ENCODE peak calls at places on chromosome 14, in ten cellular contexts. T, C, F, W, P, D, X, A, Q and U are unnamed samples.

GRCh38 chr14:29242755-29243340 is 476.3 kb downstream of the FOXG1 start:
- DNase-seq in T (no peak), C (no peak), F (no peak), W (no peak), P (no peak), D (no peak), X (no peak), A (no peak), Q (peak), U (no peak)

GRCh38 chr14:68526420-68527105 is 266.3 kb downstream of the ZFP36L1 start:
- DNase-seq in T (no peak), C (no peak), F (peak), W (no peak), P (peak), D (no peak), X (no peak), A (no peak), Q (no peak), U (peak)

GRCh38 chr14:52007211-52007610 is 17.9 kb downstream of the RTRAF start:
- DNase-seq in T (no peak), C (no peak), F (no peak), W (no peak), P (no peak), D (no peak), X (no peak), A (no peak), Q (no peak), U (no peak)

GRCh38 chr14:102654298-102654697 is 61.8 kb downstream of the RCOR1 start:
- DNase-seq in T (no peak), C (no peak), F (no peak), W (no peak), P (no peak), D (no peak), X (no peak), A (no peak), Q (no peak), U (no peak)

GRCh38 chr14:74140374-74140850 is 55.7 kb downstream of the LIN52 start:
- DNase-seq in T (no peak), C (peak), F (no peak), W (peak), P (no peak), D (no peak), X (no peak), A (no peak), Q (peak), U (peak)

GRCh38 chr14:29838752-29839151 is 88.9 kb downstream of the PRKD1 start:
- DNase-seq in T (no peak), C (no peak), F (no peak), W (no peak), P (no peak), D (no peak), X (no peak), A (no peak), Q (no peak), U (no peak)

GRCh38 chr14:102568115-102568614 is 24.3 kb upstream of the RCOR1 start:
- DNase-seq in T (no peak), C (no peak), F (peak), W (no peak), P (no peak), D (no peak), X (no peak), A (no peak), Q (no peak), U (no peak)

GRCh38 chr14:100911665-100912316 is 8.3 kb upstream of the RTL1 start:
- DNase-seq in T (no peak), C (no peak), F (no peak), W (no peak), P (no peak), D (no peak), X (no peak), A (no peak), Q (no peak), U (no peak)

GRCh38 chr14:95424533-95424932 is 91.9 kb downstream of the SYNE3 start:
- DNase-seq in T (no peak), C (no peak), F (peak), W (no peak), P (no peak), D (no peak), X (no peak), A (no peak), Q (peak), U (no peak)

GRCh38 chr14:96574633-96575191 is 72.5 kb downstream of the PAPOLA start:
- DNase-seq in T (no peak), C (no peak), F (no peak), W (no peak), P (no peak), D (no peak), X (no peak), A (no peak), Q (peak), U (no peak)

GRCh38 chr14:35300228-35300627 is 8.0 kb downstream of the PSMA6 start:
- DNase-seq in T (no peak), C (no peak), F (no peak), W (no peak), P (no peak), D (no peak), X (no peak), A (no peak), Q (no peak), U (no peak)

GRCh38 chr14:104682107-104682593 is 7.3 kb upstream of the INF2 start:
- DNase-seq in T (no peak), C (no peak), F (no peak), W (no peak), P (no peak), D (no peak), X (no peak), A (no peak), Q (no peak), U (peak)

GRCh38 chr14:22131749-22132476 is 457.1 kb downstream of the DAD1 start:
- DNase-seq in T (no peak), C (no peak), F (no peak), W (peak), P (no peak), D (no peak), X (no peak), A (peak), Q (no peak), U (no peak)

GRCh38 chr14:105894125-105894977 is 368.0 kb downstream of the TMEM121 start:
- DNase-seq in T (no peak), C (peak), F (no peak), W (no peak), P (peak), D (peak), X (peak), A (peak), Q (no peak), U (peak)

GRCh38 chr14:102479777-102480176 is 29.8 kb downstream of the ANKRD9 start:
- DNase-seq in T (no peak), C (peak), F (peak), W (no peak), P (no peak), D (no peak), X (peak), A (no peak), Q (no peak), U (peak)

GRCh38 chr14:55689971-55690871 is 110.2 kb downstream of the KTN1 start:
- DNase-seq in T (no peak), C (no peak), F (no peak), W (peak), P (no peak), D (no peak), X (no peak), A (no peak), Q (no peak), U (no peak)

GRCh38 chr14:104975481-104976197 is 2.5 kb downstream of the AHNAK2 start:
- DNase-seq in T (no peak), C (no peak), F (no peak), W (peak), P (no peak), D (peak), X (no peak), A (no peak), Q (no peak), U (peak)

GRCh38 chr14:73477618-73478266 is 13.0 kb upstream of the RIOX1 start:
- DNase-seq in T (peak), C (no peak), F (no peak), W (no peak), P (no peak), D (peak), X (no peak), A (no peak), Q (no peak), U (no peak)

GRCh38 chr14:68248481-68249255 is 429.1 kb downstream of the RAD51B start:
- DNase-seq in T (peak), C (peak), F (peak), W (no peak), P (peak), D (peak), X (peak), A (no peak), Q (peak), U (no peak)

GRCh38 chr14:32374155-32374554 is 45.1 kb downstream of the AKAP6 start:
- DNase-seq in T (no peak), C (no peak), F (no peak), W (no peak), P (no peak), D (no peak), X (no peak), A (no peak), Q (no peak), U (no peak)

GRCh38 chr14:90184571-90185266 is 71.6 kb upstream of the PSMC1 start:
- DNase-seq in T (no peak), C (no peak), F (no peak), W (no peak), P (no peak), D (no peak), X (no peak), A (no peak), Q (no peak), U (no peak)

GRCh38 chr14:80636071-80636470 is 305.5 kb downstream of the CEP128 start:
- DNase-seq in T (no peak), C (no peak), F (no peak), W (no peak), P (no peak), D (no peak), X (no peak), A (no peak), Q (no peak), U (no peak)

GRCh38 chr14:90523544-90523943 is 126.7 kb downstream of the CALM1 start:
- DNase-seq in T (no peak), C (no peak), F (no peak), W (no peak), P (no peak), D (no peak), X (no peak), A (no peak), Q (no peak), U (peak)

GRCh38 chr14:59306775-59307174 is 118.3 kb downstream of the DAAM1 start:
- DNase-seq in T (no peak), C (no peak), F (no peak), W (no peak), P (no peak), D (no peak), X (no peak), A (no peak), Q (peak), U (no peak)

GRCh38 chr14:28773917-28774691 is 7.5 kb downstream of the FOXG1 start:
- DNase-seq in T (no peak), C (peak), F (no peak), W (peak), P (no peak), D (no peak), X (no peak), A (no peak), Q (peak), U (no peak)

GRCh38 chr14:99325016-99325415 is 53.0 kb upstream of the BCL11B start:
- DNase-seq in T (no peak), C (no peak), F (no peak), W (no peak), P (no peak), D (no peak), X (no peak), A (no peak), Q (no peak), U (no peak)

GRCh38 chr14:99325591-99325990 is 53.6 kb upstream of the BCL11B start:
- DNase-seq in T (no peak), C (no peak), F (no peak), W (no peak), P (no peak), D (peak), X (no peak), A (no peak), Q (no peak), U (no peak)

GRCh38 chr14:99323603-99324185 is 51.7 kb upstream of the BCL11B start:
- DNase-seq in T (no peak), C (no peak), F (no peak), W (no peak), P (no peak), D (peak), X (no peak), A (no peak), Q (no peak), U (no peak)

GRCh38 chr14:99322731-99323599 is 51.0 kb upstream of the BCL11B start:
- DNase-seq in T (no peak), C (no peak), F (no peak), W (no peak), P (no peak), D (peak), X (no peak), A (no peak), Q (no peak), U (no peak)

GRCh38 chr14:99324291-99324690 is 52.3 kb upstream of the BCL11B start:
- DNase-seq in T (no peak), C (no peak), F (no peak), W (no peak), P (no peak), D (no peak), X (no peak), A (no peak), Q (no peak), U (no peak)
- TF ChIP-seq CTCF in T (no peak), C (no peak), F (no peak), W (no peak), P (no peak), D (no peak), X (no peak), A (no peak), Q (no peak), U (no peak)

DNA sequence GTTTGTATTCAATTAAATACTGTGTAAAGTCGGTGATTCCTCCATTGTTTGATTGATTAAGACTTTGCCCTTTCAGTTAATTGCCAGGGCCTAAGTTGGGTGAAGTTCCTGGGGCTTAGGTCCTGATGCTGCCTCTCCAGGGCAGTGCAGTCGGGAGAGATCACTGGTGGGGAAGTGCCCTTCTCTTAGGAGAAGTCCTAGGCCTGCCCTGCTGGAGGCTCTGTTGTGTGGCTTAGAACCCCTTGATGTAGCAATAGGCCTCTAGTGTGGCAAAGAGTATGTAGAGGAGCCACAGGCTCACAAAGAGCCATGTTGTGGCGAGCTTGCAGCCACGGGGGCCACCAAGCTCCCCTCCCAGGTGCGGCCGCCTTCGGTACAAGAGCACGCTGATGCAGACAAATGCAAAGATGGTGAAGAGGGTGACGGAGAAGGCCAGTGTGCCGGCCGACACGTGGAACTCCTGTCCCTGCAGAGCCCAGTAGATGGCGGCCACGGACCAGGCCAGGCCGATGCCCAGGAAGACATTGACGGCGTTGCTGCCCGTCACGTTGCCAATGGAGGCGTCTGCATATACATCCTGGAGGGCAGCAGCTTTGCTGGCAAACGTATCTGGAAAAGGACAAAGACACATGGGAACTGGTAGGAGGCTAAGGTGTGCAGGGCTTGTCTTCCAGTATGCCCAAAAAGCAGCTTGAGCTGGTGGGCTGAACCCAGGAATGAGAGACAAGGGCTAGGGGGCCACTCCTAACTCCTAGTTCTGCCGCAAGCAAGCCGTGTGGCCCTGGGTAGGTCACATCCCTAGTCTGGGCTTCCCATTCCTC is 142.8 kb downstream of the SLC8A3 start:
- DNase-seq in T (no peak), C (peak), F (peak), W (peak), P (no peak), D (peak), X (no peak), A (no peak), Q (peak), U (peak)
- TF ChIP-seq CTCF in T (peak), C (peak), F (peak), W (peak), P (peak), D (peak), X (no peak), A (no peak), Q (peak), U (peak)

GRCh38 chr14:88792572-88793258 is at the start of gene EML5:
- DNase-seq in T (no peak), C (peak), F (peak), W (peak), P (peak), D (peak), X (peak), A (peak), Q (peak), U (peak)
- TF ChIP-seq CTCF in T (peak), C (peak), F (peak), W (peak), P (peak), D (peak), X (peak), A (no peak), Q (peak), U (peak)

GRCh38 chr14:45150386-45150890 is 14.7 kb downstream of the FANCM start:
- DNase-seq in T (no peak), C (no peak), F (no peak), W (no peak), P (no peak), D (no peak), X (no peak), A (no peak), Q (no peak), U (no peak)

GRCh38 chr14:45156067-45156466 is 20.3 kb downstream of the FANCM start:
- DNase-seq in T (no peak), C (no peak), F (no peak), W (no peak), P (no peak), D (no peak), X (no peak), A (no peak), Q (no peak), U (no peak)
- TF ChIP-seq CTCF in T (peak), C (no peak), F (no peak), W (no peak), P (no peak), D (no peak), X (no peak), A (no peak), Q (no peak), U (no peak)

GRCh38 chr14:50559990-50560928 is at the start of gene ATL1:
- DNase-seq in T (no peak), C (peak), F (peak), W (peak), P (peak), D (peak), X (peak), A (peak), Q (peak), U (peak)
- TF ChIP-seq CTCF in T (no peak), C (no peak), F (no peak), W (no peak), P (no peak), D (no peak), X (no peak), A (no peak), Q (no peak), U (no peak)

GRCh38 chr14:46651526-46652144 is at the start of gene RPL10L:
- DNase-seq in T (no peak), C (no peak), F (no peak), W (no peak), P (no peak), D (no peak), X (no peak), A (no peak), Q (no peak), U (no peak)
- TF ChIP-seq CTCF in T (no peak), C (no peak), F (no peak), W (peak), P (no peak), D (no peak), X (no peak), A (no peak), Q (no peak), U (no peak)

GRCh38 chr14:64990291-64990690 is 3.6 kb downstream of the FNTB start:
- DNase-seq in T (no peak), C (no peak), F (no peak), W (no peak), P (no peak), D (no peak), X (no peak), A (no peak), Q (no peak), U (no peak)

GRCh38 chr14:64990939-64991338 is 4.2 kb downstream of the FNTB start:
- DNase-seq in T (no peak), C (no peak), F (no peak), W (no peak), P (no peak), D (no peak), X (no peak), A (no peak), Q (no peak), U (no peak)

GRCh38 chr14:64983439-64984310 is 3.0 kb upstream of the FNTB start:
- DNase-seq in T (no peak), C (no peak), F (peak), W (no peak), P (no peak), D (no peak), X (peak), A (no peak), Q (peak), U (no peak)

GRCh38 chr14:64992328-64992885 is 5.7 kb downstream of the FNTB start:
- DNase-seq in T (no peak), C (no peak), F (no peak), W (no peak), P (no peak), D (peak), X (peak), A (no peak), Q (no peak), U (peak)

GRCh38 chr14:64986578-64987571 is at the start of gene FNTB:
- DNase-seq in T (peak), C (peak), F (peak), W (peak), P (peak), D (peak), X (peak), A (peak), Q (peak), U (peak)
- TF ChIP-seq CTCF in T (peak), C (peak), F (peak), W (peak), P (peak), D (peak), X (peak), A (peak), Q (peak), U (peak)

GRCh38 chr14:23565626-23566025 is 2.0 kb downstream of the AP1G2 start:
- DNase-seq in T (no peak), C (no peak), F (no peak), W (no peak), P (no peak), D (no peak), X (peak), A (no peak), Q (no peak), U (no peak)

GRCh38 chr14:23566112-23566781 is 1.3 kb downstream of the AP1G2 start:
- DNase-seq in T (no peak), C (no peak), F (no peak), W (no peak), P (no peak), D (no peak), X (peak), A (no peak), Q (no peak), U (no peak)

GRCh38 chr14:23567186-23568020 is at the start of gene AP1G2:
- DNase-seq in T (peak), C (peak), F (peak), W (peak), P (peak), D (peak), X (peak), A (peak), Q (peak), U (peak)

GRCh38 chr14:23568021-23568599 is 519 bp upstream of the AP1G2 start:
- DNase-seq in T (no peak), C (no peak), F (no peak), W (peak), P (no peak), D (no peak), X (no peak), A (no peak), Q (no peak), U (no peak)

DNA sequence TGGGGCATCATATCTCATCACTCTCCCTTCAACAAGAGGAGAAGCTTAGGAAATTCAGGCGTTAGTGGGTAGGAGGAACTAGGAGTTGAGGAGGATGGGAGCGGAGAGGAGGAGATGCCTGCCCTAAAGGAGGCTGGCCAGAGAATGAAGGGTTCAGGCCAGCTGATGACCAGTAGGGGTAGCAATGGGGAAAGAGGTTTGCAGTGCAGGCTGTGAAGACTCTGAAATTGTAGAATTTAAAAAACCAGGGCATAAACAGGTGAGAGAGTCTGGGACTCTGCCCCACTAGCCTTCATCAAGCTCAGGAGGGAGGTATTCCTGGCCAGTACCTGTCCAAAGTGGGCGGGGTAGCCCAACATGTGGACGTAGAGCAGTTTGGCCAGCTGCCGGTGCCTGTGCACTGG is 807 bp downstream of the AP1G2 start:
- DNase-seq in T (no peak), C (no peak), F (peak), W (no peak), P (no peak), D (no peak), X (no peak), A (no peak), Q (no peak), U (no peak)
- TF ChIP-seq CTCF in T (peak), C (no peak), F (no peak), W (peak), P (no peak), D (peak), X (no peak), A (no peak), Q (peak), U (no peak)